ENCODE peak calls at places on chromosome 11, in eight cellular contexts. One of them, this sample, is unnamed.

GRCh38 chr11:8593935-8594909 is at the start of gene STK33:
- DNase-seq in EH: peak
- DNase-seq in T-cell: no peak
- DNase-seq in ACHN: peak
- DNase-seq in HEK293T: peak
- DNase-seq in NCI-H1092 treated with DMSO at 0.1 percent for 48 hours: peak
- DNase-seq in left ventricle myocardium inferior: peak
- DNase-seq in GM23248: peak
- DNase-seq in this sample: no peak

GRCh38 chr11:29773656-29774264 is 243.1 kb downstream of the KCNA4 start:
- DNase-seq in EH: no peak
- DNase-seq in NCI-H1092 treated with DMSO at 0.1 percent for 48 hours: no peak
- DNase-seq in GM23248: peak
- DNase-seq in T-cell: no peak
- DNase-seq in ACHN: no peak
- DNase-seq in HEK293T: no peak
- DNase-seq in left ventricle myocardium inferior: peak
- DNase-seq in this sample: peak

GRCh38 chr11:3189193-3189843 is 24.2 kb upstream of the OSBPL5 start:
- DNase-seq in left ventricle myocardium inferior: no peak
- DNase-seq in GM23248: no peak
- DNase-seq in HEK293T: no peak
- DNase-seq in EH: no peak
- DNase-seq in NCI-H1092 treated with DMSO at 0.1 percent for 48 hours: no peak
- DNase-seq in T-cell: no peak
- DNase-seq in ACHN: no peak
- DNase-seq in this sample: no peak

GRCh38 chr11:116970485-116971292 is 127.5 kb downstream of the SIK3 start:
- DNase-seq in ACHN: no peak
- DNase-seq in EH: peak
- DNase-seq in left ventricle myocardium inferior: no peak
- DNase-seq in T-cell: no peak
- DNase-seq in NCI-H1092 treated with DMSO at 0.1 percent for 48 hours: no peak
- DNase-seq in HEK293T: no peak
- DNase-seq in GM23248: peak
- DNase-seq in this sample: no peak

GRCh38 chr11:2921261-2921660 is 8.0 kb downstream of the PHLDA2 start:
- DNase-seq in HEK293T: no peak
- DNase-seq in NCI-H1092 treated with DMSO at 0.1 percent for 48 hours: no peak
- DNase-seq in T-cell: no peak
- DNase-seq in left ventricle myocardium inferior: no peak
- DNase-seq in ACHN: no peak
- DNase-seq in EH: no peak
- DNase-seq in GM23248: no peak
- DNase-seq in this sample: no peak

GRCh38 chr11:34134765-34135164 is 29.3 kb downstream of the NAT10 start:
- DNase-seq in HEK293T: no peak
- DNase-seq in T-cell: no peak
- DNase-seq in NCI-H1092 treated with DMSO at 0.1 percent for 48 hours: no peak
- DNase-seq in left ventricle myocardium inferior: no peak
- DNase-seq in GM23248: no peak
- DNase-seq in ACHN: no peak
- DNase-seq in EH: no peak
- DNase-seq in this sample: no peak

GRCh38 chr11:44725016-44725651 is 1.6 kb upstream of the TSPAN18 start:
- DNase-seq in ACHN: no peak
- DNase-seq in HEK293T: no peak
- DNase-seq in EH: peak
- DNase-seq in NCI-H1092 treated with DMSO at 0.1 percent for 48 hours: no peak
- DNase-seq in T-cell: no peak
- DNase-seq in left ventricle myocardium inferior: no peak
- DNase-seq in GM23248: peak
- DNase-seq in this sample: no peak

GRCh38 chr11:58629857-58630256 is 7.4 kb downstream of the CNTF start:
- DNase-seq in NCI-H1092 treated with DMSO at 0.1 percent for 48 hours: peak
- DNase-seq in HEK293T: peak
- DNase-seq in EH: peak
- DNase-seq in left ventricle myocardium inferior: no peak
- DNase-seq in T-cell: no peak
- DNase-seq in ACHN: peak
- DNase-seq in GM23248: peak
- DNase-seq in this sample: no peak

GRCh38 chr11:87180743-87181142 is 143.0 kb downstream of the TMEM135 start:
- DNase-seq in GM23248: peak
- DNase-seq in ACHN: peak
- DNase-seq in NCI-H1092 treated with DMSO at 0.1 percent for 48 hours: no peak
- DNase-seq in HEK293T: no peak
- DNase-seq in left ventricle myocardium inferior: no peak
- DNase-seq in EH: peak
- DNase-seq in T-cell: no peak
- DNase-seq in this sample: peak

This sample was measured in non-pigmented ciliary epithelial cell.